ENCODE peak calls at places on chromosome 10, in nine cellular contexts. One of them, this sample, is unnamed.

GRCh38 chr10:88953662-88954061 is 1.1 kb upstream of the ACTA2 start:
- DNase-seq in NCI-H345: no peak
- DNase-seq in mesothelial cell of epicardium: no peak
- DNase-seq in activated B cell treated with CpG ODN at 0.5 μM for 24 hours: no peak
- DNase-seq in T-helper 1 cell: no peak
- DNase-seq in Calu3: no peak
- DNase-seq in GM13977: no peak
- DNase-seq in RPMI7951: no peak
- DNase-seq in fibroblast of lung: no peak
- DNase-seq in this sample: no peak

GRCh38 chr10:107914450-107915276 is 750.2 kb upstream of the SORCS1 start:
- DNase-seq in NCI-H345: no peak
- DNase-seq in mesothelial cell of epicardium: peak
- DNase-seq in activated B cell treated with CpG ODN at 0.5 μM for 24 hours: no peak
- DNase-seq in T-helper 1 cell: no peak
- DNase-seq in Calu3: no peak
- DNase-seq in GM13977: no peak
- DNase-seq in RPMI7951: peak
- DNase-seq in fibroblast of lung: peak
- DNase-seq in this sample: no peak

GRCh38 chr10:104809288-104810090 is 168.4 kb downstream of the SORCS3 start:
- DNase-seq in NCI-H345: peak
- DNase-seq in mesothelial cell of epicardium: no peak
- DNase-seq in activated B cell treated with CpG ODN at 0.5 μM for 24 hours: no peak
- DNase-seq in T-helper 1 cell: no peak
- DNase-seq in Calu3: peak
- DNase-seq in GM13977: no peak
- DNase-seq in RPMI7951: peak
- DNase-seq in fibroblast of lung: no peak
- DNase-seq in this sample: no peak

GRCh38 chr10:86851329-86852207 is 95.1 kb downstream of the BMPR1A start:
- DNase-seq in NCI-H345: no peak
- DNase-seq in mesothelial cell of epicardium: no peak
- DNase-seq in activated B cell treated with CpG ODN at 0.5 μM for 24 hours: no peak
- DNase-seq in T-helper 1 cell: no peak
- DNase-seq in Calu3: no peak
- DNase-seq in GM13977: no peak
- DNase-seq in RPMI7951: no peak
- DNase-seq in fibroblast of lung: peak
- DNase-seq in this sample: no peak

GRCh38 chr10:100043796-100044195 is 34.0 kb upstream of the DNMBP start:
- DNase-seq in NCI-H345: no peak
- DNase-seq in mesothelial cell of epicardium: no peak
- DNase-seq in activated B cell treated with CpG ODN at 0.5 μM for 24 hours: no peak
- DNase-seq in T-helper 1 cell: no peak
- DNase-seq in Calu3: no peak
- DNase-seq in GM13977: no peak
- DNase-seq in RPMI7951: peak
- DNase-seq in fibroblast of lung: peak
- DNase-seq in this sample: no peak

GRCh38 chr10:132168571-132169030 is 18.1 kb upstream of the DPYSL4 start:
- DNase-seq in NCI-H345: no peak
- DNase-seq in mesothelial cell of epicardium: no peak
- DNase-seq in activated B cell treated with CpG ODN at 0.5 μM for 24 hours: no peak
- DNase-seq in T-helper 1 cell: no peak
- DNase-seq in Calu3: no peak
- DNase-seq in GM13977: no peak
- DNase-seq in RPMI7951: no peak
- DNase-seq in fibroblast of lung: no peak
- DNase-seq in this sample: no peak

GRCh38 chr10:86974484-86974883 is 6.2 kb downstream of the ADIRF start:
- DNase-seq in NCI-H345: no peak
- DNase-seq in mesothelial cell of epicardium: no peak
- DNase-seq in activated B cell treated with CpG ODN at 0.5 μM for 24 hours: no peak
- DNase-seq in T-helper 1 cell: no peak
- DNase-seq in Calu3: no peak
- DNase-seq in GM13977: no peak
- DNase-seq in RPMI7951: no peak
- DNase-seq in fibroblast of lung: no peak
- DNase-seq in this sample: no peak

GRCh38 chr10:35409094-35409582 is 72.8 kb downstream of the CCNY start:
- DNase-seq in NCI-H345: no peak
- DNase-seq in mesothelial cell of epicardium: no peak
- DNase-seq in activated B cell treated with CpG ODN at 0.5 μM for 24 hours: no peak
- DNase-seq in T-helper 1 cell: no peak
- DNase-seq in Calu3: no peak
- DNase-seq in GM13977: no peak
- DNase-seq in RPMI7951: peak
- DNase-seq in fibroblast of lung: peak
- DNase-seq in this sample: no peak

GRCh38 chr10:32577448-32577847 is 131.5 kb downstream of the CCDC7 start:
- DNase-seq in NCI-H345: no peak
- DNase-seq in mesothelial cell of epicardium: no peak
- DNase-seq in activated B cell treated with CpG ODN at 0.5 μM for 24 hours: no peak
- DNase-seq in T-helper 1 cell: no peak
- DNase-seq in Calu3: no peak
- DNase-seq in GM13977: no peak
- DNase-seq in RPMI7951: no peak
- DNase-seq in fibroblast of lung: no peak
- DNase-seq in this sample: no peak

GRCh38 chr10:60312818-60313588 is 76.7 kb downstream of the ANK3 start:
- DNase-seq in NCI-H345: no peak
- DNase-seq in mesothelial cell of epicardium: no peak
- DNase-seq in activated B cell treated with CpG ODN at 0.5 μM for 24 hours: no peak
- DNase-seq in T-helper 1 cell: no peak
- DNase-seq in Calu3: no peak
- DNase-seq in GM13977: no peak
- DNase-seq in RPMI7951: peak
- DNase-seq in fibroblast of lung: peak
- DNase-seq in this sample: no peak

GRCh38 chr10:117007080-117007479 is 2.1 kb upstream of the SHTN1 start:
- DNase-seq in NCI-H345: no peak
- DNase-seq in mesothelial cell of epicardium: no peak
- DNase-seq in activated B cell treated with CpG ODN at 0.5 μM for 24 hours: no peak
- DNase-seq in T-helper 1 cell: no peak
- DNase-seq in Calu3: peak
- DNase-seq in GM13977: no peak
- DNase-seq in RPMI7951: peak
- DNase-seq in fibroblast of lung: peak
- DNase-seq in this sample: no peak

GRCh38 chr10:80452688-80453391 is 1.3 kb upstream of the TSPAN14 start:
- DNase-seq in NCI-H345: no peak
- DNase-seq in mesothelial cell of epicardium: no peak
- DNase-seq in activated B cell treated with CpG ODN at 0.5 μM for 24 hours: no peak
- DNase-seq in T-helper 1 cell: no peak
- DNase-seq in Calu3: no peak
- DNase-seq in GM13977: no peak
- DNase-seq in RPMI7951: no peak
- DNase-seq in fibroblast of lung: no peak
- DNase-seq in this sample: no peak

GRCh38 chr10:79202188-79203013 is 133.6 kb downstream of the ZMIZ1 start:
- DNase-seq in NCI-H345: no peak
- DNase-seq in mesothelial cell of epicardium: no peak
- DNase-seq in activated B cell treated with CpG ODN at 0.5 μM for 24 hours: peak
- DNase-seq in T-helper 1 cell: peak
- DNase-seq in Calu3: peak
- DNase-seq in GM13977: peak
- DNase-seq in RPMI7951: no peak
- DNase-seq in fibroblast of lung: peak
- DNase-seq in this sample: peak

GRCh38 chr10:100174699-100175677 is 10.8 kb downstream of the ERLIN1 start:
- DNase-seq in NCI-H345: no peak
- DNase-seq in mesothelial cell of epicardium: no peak
- DNase-seq in activated B cell treated with CpG ODN at 0.5 μM for 24 hours: no peak
- DNase-seq in T-helper 1 cell: peak
- DNase-seq in Calu3: no peak
- DNase-seq in GM13977: peak
- DNase-seq in RPMI7951: no peak
- DNase-seq in fibroblast of lung: no peak
- DNase-seq in this sample: no peak

GRCh38 chr10:80530251-80530650 is 7.5 kb upstream of the SH2D4B start:
- DNase-seq in NCI-H345: no peak
- DNase-seq in mesothelial cell of epicardium: no peak
- DNase-seq in activated B cell treated with CpG ODN at 0.5 μM for 24 hours: no peak
- DNase-seq in T-helper 1 cell: peak
- DNase-seq in Calu3: peak
- DNase-seq in GM13977: no peak
- DNase-seq in RPMI7951: peak
- DNase-seq in fibroblast of lung: peak
- DNase-seq in this sample: no peak

GRCh38 chr10:83469719-83470336 is 669.5 kb upstream of the GHITM start:
- DNase-seq in NCI-H345: no peak
- DNase-seq in mesothelial cell of epicardium: no peak
- DNase-seq in activated B cell treated with CpG ODN at 0.5 μM for 24 hours: no peak
- DNase-seq in T-helper 1 cell: no peak
- DNase-seq in Calu3: no peak
- DNase-seq in GM13977: no peak
- DNase-seq in RPMI7951: no peak
- DNase-seq in fibroblast of lung: no peak
- DNase-seq in this sample: no peak

GRCh38 chr10:106711313-106711906 is 453.1 kb downstream of the SORCS1 start:
- DNase-seq in NCI-H345: no peak
- DNase-seq in mesothelial cell of epicardium: no peak
- DNase-seq in activated B cell treated with CpG ODN at 0.5 μM for 24 hours: peak
- DNase-seq in T-helper 1 cell: peak
- DNase-seq in Calu3: peak
- DNase-seq in GM13977: peak
- DNase-seq in RPMI7951: peak
- DNase-seq in fibroblast of lung: peak
- DNase-seq in this sample: no peak

GRCh38 chr10:33252794-33253203 is 81.7 kb downstream of the NRP1 start:
- DNase-seq in NCI-H345: no peak
- DNase-seq in mesothelial cell of epicardium: no peak
- DNase-seq in activated B cell treated with CpG ODN at 0.5 μM for 24 hours: no peak
- DNase-seq in T-helper 1 cell: peak
- DNase-seq in Calu3: no peak
- DNase-seq in GM13977: no peak
- DNase-seq in RPMI7951: peak
- DNase-seq in fibroblast of lung: peak
- DNase-seq in this sample: no peak

GRCh38 chr10:104941662-104942061 is 300.6 kb downstream of the SORCS3 start:
- DNase-seq in NCI-H345: no peak
- DNase-seq in mesothelial cell of epicardium: no peak
- DNase-seq in activated B cell treated with CpG ODN at 0.5 μM for 24 hours: no peak
- DNase-seq in T-helper 1 cell: no peak
- DNase-seq in Calu3: no peak
- DNase-seq in GM13977: no peak
- DNase-seq in RPMI7951: no peak
- DNase-seq in fibroblast of lung: no peak
- DNase-seq in this sample: no peak

GRCh38 chr10:55629792-55630490 is 731.1 kb downstream of the ZWINT start:
- DNase-seq in NCI-H345: no peak
- DNase-seq in mesothelial cell of epicardium: peak
- DNase-seq in activated B cell treated with CpG ODN at 0.5 μM for 24 hours: no peak
- DNase-seq in T-helper 1 cell: peak
- DNase-seq in Calu3: no peak
- DNase-seq in GM13977: peak
- DNase-seq in RPMI7951: peak
- DNase-seq in fibroblast of lung: peak
- DNase-seq in this sample: no peak

GRCh38 chr10:107418411-107418810 is 253.9 kb upstream of the SORCS1 start:
- DNase-seq in NCI-H345: no peak
- DNase-seq in mesothelial cell of epicardium: no peak
- DNase-seq in activated B cell treated with CpG ODN at 0.5 μM for 24 hours: no peak
- DNase-seq in T-helper 1 cell: no peak
- DNase-seq in Calu3: no peak
- DNase-seq in GM13977: no peak
- DNase-seq in RPMI7951: peak
- DNase-seq in fibroblast of lung: no peak
- DNase-seq in this sample: no peak

GRCh38 chr10:117241541-117242462 is 888 bp downstream of the SLC18A2 start:
- DNase-seq in NCI-H345: no peak
- DNase-seq in mesothelial cell of epicardium: no peak
- DNase-seq in activated B cell treated with CpG ODN at 0.5 μM for 24 hours: no peak
- DNase-seq in T-helper 1 cell: no peak
- DNase-seq in Calu3: no peak
- DNase-seq in GM13977: no peak
- DNase-seq in RPMI7951: no peak
- DNase-seq in fibroblast of lung: no peak
- DNase-seq in this sample: no peak

GRCh38 chr10:24465899-24466615 is 257.1 kb downstream of the KIAA1217 start:
- DNase-seq in NCI-H345: no peak
- DNase-seq in mesothelial cell of epicardium: no peak
- DNase-seq in activated B cell treated with CpG ODN at 0.5 μM for 24 hours: no peak
- DNase-seq in T-helper 1 cell: peak
- DNase-seq in Calu3: peak
- DNase-seq in GM13977: peak
- DNase-seq in RPMI7951: peak
- DNase-seq in fibroblast of lung: peak
- DNase-seq in this sample: no peak